ENCODE peak calls at places on chromosome 1, in five cellular contexts. N, O, X, H and V are unnamed samples.

GRCh38 chr1:154239491-154239890 is 18.7 kb downstream of the UBAP2L start:
- DNase-seq in O (no peak), X (no peak), H (no peak), N (no peak), V (no peak)

GRCh38 chr1:81974222-81974841 is 173.6 kb downstream of the ADGRL2 start:
- DNase-seq in H (no peak), N (no peak), O (no peak), X (no peak), V (no peak)

GRCh38 chr1:170133663-170134062 is 12.1 kb upstream of the NTMT2 start:
- DNase-seq in X (no peak), H (no peak), N (no peak), O (no peak), V (no peak)

GRCh38 chr1:206575165-206575893 is 36.9 kb downstream of the EIF2D start:
- DNase-seq in X (peak), O (no peak), H (peak), N (peak), V (peak)

GRCh38 chr1:1337793-1338147 is 6.7 kb downstream of the TAS1R3 start:
- DNase-seq in H (no peak), O (no peak), X (no peak), N (no peak), V (no peak)

GRCh38 chr1:186843261-186843660 is 14.5 kb downstream of the PLA2G4A start:
- DNase-seq in O (no peak), N (no peak), X (no peak), H (no peak), V (no peak)

GRCh38 chr1:81670286-81670685 is 130.4 kb upstream of the ADGRL2 start:
- DNase-seq in H (peak), N (peak), X (no peak), O (no peak), V (peak)

GRCh38 chr1:155968670-155969069 is 9.7 kb downstream of the ARHGEF2 start:
- DNase-seq in X (no peak), H (peak), O (no peak), N (peak), V (no peak)

GRCh38 chr1:84268346-84268745 is 33.2 kb upstream of the SAMD13 start:
- DNase-seq in X (no peak), N (no peak), H (no peak), O (no peak), V (no peak)

GRCh38 chr1:77652179-77652745 is 30.2 kb downstream of the ZZZ3 start:
- DNase-seq in H (peak), X (no peak), O (no peak), N (peak), V (peak)